ENCODE peak calls at places on chromosomes 16 and 17, in seven cellular contexts. W, G, I, J, H, B and Q are unnamed samples.

GRCh38 chr16:11147033-11147848 is 108.8 kb downstream of the SOCS1 start:
- DNase-seq in W (no peak), B (no peak), H (no peak), J (no peak), G (no peak), I (peak), Q (no peak)

GRCh38 chr17:74924250-74924948 is at the start of gene OTOP2:
- DNase-seq in J (no peak), I (peak), H (no peak), W (no peak), B (no peak), G (no peak), Q (peak)

GRCh38 chr17:75978938-75979704 is at the start of the genes ACOX1 and TEN1:
- DNase-seq in H (peak), W (peak), B (peak), J (peak), G (peak), I (peak), Q (peak)

GRCh38 chr17:10457952-10458351 is 11.4 kb downstream of the MYH4 start:
- DNase-seq in I (no peak), B (no peak), J (no peak), G (no peak), H (no peak), W (no peak), Q (no peak)

GRCh38 chr16:21150375-21151001 is at the start of gene DNAH3:
- DNase-seq in W (peak), B (no peak), G (peak), H (no peak), I (no peak), J (no peak), Q (no peak)

GRCh38 chr17:72120878-72121163 is at the start of gene SOX9:
- DNase-seq in W (peak), H (peak), I (no peak), G (peak), J (no peak), B (no peak), Q (peak)

GRCh38 chr17:81034168-81034777 is 678 bp upstream of the BAIAP2 start:
- DNase-seq in I (no peak), H (no peak), W (no peak), B (no peak), J (no peak), G (no peak), Q (peak)

GRCh38 chr17:21025446-21025845 is 17.4 kb downstream of the USP22 start:
- DNase-seq in B (no peak), W (no peak), G (no peak), J (no peak), I (no peak), H (no peak), Q (no peak)

GRCh38 chr17:4969551-4970231 is 2.1 kb upstream of the SPAG7 start:
- DNase-seq in J (no peak), W (no peak), I (no peak), B (peak), H (no peak), G (no peak), Q (no peak)